ENCODE peak calls at places on chromosomes 11 and 22, in four cellular contexts. V is fibroblast of mammary gland; B is NCI-H1105 treated with DMSO at 0.1 percent for 48 hours; H is NK-92 treated with Interleukin-12 subunit alpha and Interleukin-12 subunit beta, amount 100 ng/mL, for 24 hours. L is an unnamed sample.

GRCh38 chr22:33302049-33302545 is 243.9 kb upstream of the SYN3 start:
- DNase-seq in V (peak), B (peak), H (peak), L (peak)

GRCh38 chr22:33902073-33902472 is 18.2 kb downstream of the LARGE1 start:
- DNase-seq in V (no peak), H (no peak), B (no peak), L (no peak)

GRCh38 chr11:94746721-94747120 is 21.4 kb upstream of the AMOTL1 start:
- DNase-seq in H (no peak), V (no peak), B (no peak), L (no peak)

GRCh38 chr11:110093407-110094297 is 460 bp downstream of the ZC3H12C start:
- DNase-seq in V (peak), B (peak), H (no peak), L (peak)

GRCh38 chr11:70464509-70465361 is 66.4 kb downstream of the CTTN start:
- DNase-seq in V (no peak), B (no peak), H (no peak), L (no peak)

GRCh38 chr11:69969890-69970784 is 108.0 kb upstream of the ANO1 start:
- DNase-seq in H (no peak), V (no peak), B (no peak), L (no peak)

GRCh38 chr11:43359432-43359818 is 705 bp downstream of the TTC17 start:
- DNase-seq in V (peak), B (peak), H (no peak), L (peak)

GRCh38 chr22:38314992-38315800 is 2.0 kb downstream of the CSNK1E start:
- DNase-seq in V (peak), H (no peak), B (peak), L (peak)

L was measured in fibroblast of gingiva.